ENCODE peak calls at places on chromosomes 7 and 10, in nine cellular contexts. U is PC-3, Q is hepatocyte, E is HCT116, L is GM23248, V is SK-N-SH, G is OCI-LY7, D is MM.1S, B is GM23338. W is an unnamed sample.

GRCh38 chr7:100489824-100490223 is 6.1 kb downstream of the NYAP1 start:
- DNase-seq in L (peak; percentile 85), U (peak; percentile 35), Q (peak; percentile 96), G (peak; percentile 85), V (peak; percentile 100), E (no peak), B (peak; percentile 98), D (peak; percentile 56), W (peak; percentile 100)

GRCh38 chr10:30749368-30749767 is 119.8 kb upstream of the LYZL2 start:
- DNase-seq in G (no peak), D (no peak), L (peak; percentile 24), U (no peak), V (no peak), B (no peak), Q (no peak), E (no peak), W (no peak)

GRCh38 chr7:64889686-64890162 is 13.3 kb upstream of the ZNF273 start:
- DNase-seq in G (no peak), Q (no peak), V (peak; percentile 14), U (no peak), D (no peak), B (peak; percentile 29), E (no peak), L (no peak), W (no peak)

GRCh38 chr10:35946556-35946955 is 304.5 kb upstream of the FZD8 start:
- DNase-seq in U (no peak), E (no peak), G (no peak), B (no peak), L (peak; percentile 79), Q (no peak), V (no peak), D (no peak), W (no peak)

GRCh38 chr10:79127151-79127961 is 58.6 kb downstream of the ZMIZ1 start:
- DNase-seq in B (peak; percentile 57), E (peak; percentile 56), Q (peak; percentile 91), G (no peak), D (no peak), V (no peak), U (peak; percentile 100), L (peak; percentile 92), W (peak; percentile 54)

GRCh38 chr10:133257489-133258065 is 19.1 kb downstream of the ADAM8 start:
- DNase-seq in V (peak; percentile 69), G (no peak), L (peak; percentile 29), U (peak; percentile 70), E (no peak), Q (peak; percentile 78), D (no peak), B (peak; percentile 82), W (peak; percentile 70)

GRCh38 chr7:49643321-49643720 is 130.1 kb upstream of the VWC2 start:
- DNase-seq in Q (no peak), L (no peak), E (no peak), U (no peak), V (no peak), D (no peak), B (no peak), G (no peak), W (peak; percentile 77)

GRCh38 chr10:46547331-46547880 is 9.1 kb downstream of the GPRIN2 start:
- DNase-seq in L (no peak), V (peak; percentile 32), U (no peak), Q (no peak), G (no peak), E (no peak), D (no peak), B (no peak), W (no peak)

GRCh38 chr7:41579961-41580935 is 122.6 kb downstream of the INHBA start:
- DNase-seq in D (no peak), U (peak; percentile 90), V (no peak), B (no peak), E (no peak), G (no peak), Q (no peak), L (peak; percentile 89), W (no peak)

GRCh38 chr7:128025380-128025779 is 5.9 kb downstream of the LRRC4 start:
- DNase-seq in Q (no peak), G (no peak), V (no peak), B (no peak), U (peak; percentile 40), E (no peak), D (no peak), L (peak; percentile 47), W (no peak)
- TF ChIP-seq EZH2phosphoT487 in Q (no peak), G (no peak), V (no peak), B (no peak), U (no peak), E (no peak), D (no peak), L (no peak), W (no peak)

GRCh38 chr10:42962120-42962901 is 114.6 kb upstream of the RET start:
- DNase-seq in L (no peak), Q (no peak), V (peak; percentile 74), G (no peak), U (no peak), E (no peak), B (no peak), D (no peak), W (no peak)
- H3K4me2 ChIP-seq in L (no peak overlapping the region), Q (no peak overlapping the region), V (no peak overlapping the region), G (no peak overlapping the region), U (no peak overlapping the region), E (no peak overlapping the region), B (no peak overlapping the region), D (no peak overlapping the region), W (no peak overlapping the region)

GRCh38 chr10:126013489-126014281 is 117.3 kb downstream of the FANK1 start:
- DNase-seq in L (peak; percentile 86), B (peak; percentile 58), V (no peak), G (no peak), E (no peak), U (peak; percentile 80), Q (peak; percentile 26), D (no peak), W (peak; percentile 39)

GRCh38 chr10:126011995-126012394 is 115.6 kb downstream of the FANK1 start:
- DNase-seq in E (no peak), V (no peak), Q (no peak), D (no peak), G (no peak), B (no peak), U (no peak), L (no peak), W (no peak)

GRCh38 chr10:126012485-126012884 is 116.1 kb downstream of the FANK1 start:
- DNase-seq in Q (no peak), B (no peak), D (no peak), G (no peak), L (peak; percentile 58), E (no peak), V (no peak), U (peak; percentile 61), W (no peak)

GRCh38 chr10:126016156-126016805 is 119.9 kb downstream of the FANK1 start:
- DNase-seq in B (no peak), D (no peak), L (no peak), U (no peak), Q (no peak), E (no peak), V (no peak), G (no peak), W (no peak)

DNA sequence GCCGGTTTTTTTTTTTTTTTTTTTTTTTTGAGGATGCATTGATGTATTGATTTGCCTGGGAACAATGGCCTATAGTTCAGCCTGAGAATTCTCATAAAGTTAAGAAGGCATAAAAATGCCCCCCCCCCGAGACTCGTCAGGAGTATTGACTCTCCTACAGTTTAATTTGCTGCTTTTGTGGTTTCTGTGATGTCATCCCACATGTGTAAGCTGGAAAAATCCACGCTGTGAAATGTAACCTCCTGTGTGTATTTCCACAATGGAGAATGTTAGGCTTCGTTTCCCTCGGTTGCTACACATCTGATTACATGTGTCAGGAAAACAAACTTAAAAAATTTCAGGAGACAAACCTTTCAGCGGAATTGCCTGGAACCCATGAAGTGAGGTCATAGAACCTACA is 117.9 kb downstream of the FANK1 start:
- DNase-seq in D (no peak), V (no peak), B (no peak), L (peak; percentile 69), E (no peak), Q (no peak), U (peak; percentile 51), G (no peak), W (no peak)
- TF ChIP-seq EZH2phosphoT487 in D (no peak), V (no peak), B (no peak), L (no peak), E (no peak), Q (no peak), U (no peak), G (no peak), W (no peak)

DNA sequence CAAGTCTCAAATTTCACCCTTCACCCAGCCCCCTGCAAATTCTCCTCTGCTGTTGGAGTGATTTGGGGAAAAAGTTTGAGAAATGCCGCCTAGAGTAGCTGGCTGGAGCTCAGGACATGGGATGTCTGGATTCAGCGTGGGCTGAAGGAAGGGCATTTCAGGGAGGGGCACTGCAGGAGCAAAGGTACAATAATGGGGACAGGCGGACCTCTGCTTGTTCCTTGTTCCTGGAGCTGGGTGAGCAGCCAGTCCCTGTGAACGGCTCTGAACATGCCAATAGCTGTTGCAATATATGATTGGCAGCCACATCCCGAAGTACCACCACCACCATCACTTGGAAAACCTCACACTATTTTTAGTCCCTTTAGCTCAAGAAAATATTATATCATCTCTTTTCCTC is 23.4 kb downstream of the ADRA2A start:
- DNase-seq in L (no peak), Q (no peak), G (no peak), U (no peak), E (no peak), D (no peak), B (no peak), V (no peak), W (no peak)
- H3K4me2 ChIP-seq in L (no peak overlapping the region), Q (no peak overlapping the region), G (no peak overlapping the region), U (no peak overlapping the region), E (no peak overlapping the region), D (no peak overlapping the region), B (no peak overlapping the region), V (no peak overlapping the region), W (no peak overlapping the region)

DNA sequence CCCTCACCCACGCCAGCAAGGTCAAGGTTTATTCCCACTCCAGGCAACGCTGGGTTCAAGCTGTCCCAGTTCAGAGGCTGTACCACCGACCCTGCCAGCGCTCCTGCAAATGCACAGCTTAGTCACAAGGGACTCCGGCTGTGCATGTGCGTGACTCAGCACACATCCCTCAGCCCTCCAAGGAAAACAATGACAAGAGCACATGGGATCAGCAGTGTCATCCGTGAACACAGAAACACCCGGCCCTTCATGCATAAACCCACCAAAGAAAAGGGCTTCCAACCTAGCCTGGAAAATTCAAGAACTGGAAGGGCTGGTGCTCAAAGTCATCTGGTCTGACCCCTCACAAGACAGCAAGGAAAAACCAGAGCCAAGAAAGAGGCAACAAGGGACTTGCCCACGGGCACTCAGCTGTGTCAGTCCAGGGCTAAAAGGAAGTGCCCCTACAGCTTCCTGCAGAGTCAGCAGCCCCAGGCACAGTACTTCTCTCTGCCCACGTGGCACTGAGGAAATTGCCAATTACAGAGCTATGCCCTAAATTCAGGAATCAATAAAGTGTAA is 106.1 kb downstream of the KCNMA1 start:
- DNase-seq in U (peak; percentile 99), E (peak; percentile 60), G (no peak), D (no peak), Q (peak; percentile 55), B (no peak), V (no peak), L (peak; percentile 96), W (no peak)
- TF ChIP-seq EZH2phosphoT487 in U (no peak), E (no peak), G (no peak), D (no peak), Q (no peak), B (no peak), V (no peak), L (no peak), W (no peak)

W was measured in neural progenitor cell.